ENCODE peak calls at places on chromosomes 3 and 15, in four cellular contexts. I is stomach, B is body of pancreas, Z is GM12878. C is an unnamed sample.

GRCh38 chr15:71329509-71330260 is 214.4 kb downstream of the THSD4 start:
- DNase-seq in B (no peak), I (no peak), Z (no peak), C (no peak)

GRCh38 chr15:79495716-79496115 is 63.6 kb downstream of the MINAR1 start:
- DNase-seq in I (no peak), B (no peak), Z (no peak), C (no peak)

GRCh38 chr3:124627501-124627908 is 102.7 kb upstream of the UMPS start:
- DNase-seq in I (peak; percentile 61), B (peak; percentile 50), Z (no peak), C (peak; percentile 82)

GRCh38 chr15:100764778-100765457 is 114.7 kb upstream of the ALDH1A3 start:
- DNase-seq in I (no peak), B (no peak), Z (no peak), C (no peak)

GRCh38 chr3:196942915-196943277 is 568 bp upstream of the NCBP2 start:
- DNase-seq in B (no peak), Z (no peak), I (no peak), C (no peak)

GRCh38 chr3:69197455-69197854 is 75.1 kb upstream of the LMOD3 start:
- DNase-seq in B (no peak), Z (no peak), I (no peak), C (no peak)

GRCh38 chr3:33115024-33115768 is 1.4 kb downstream of the CRTAP start:
- DNase-seq in Z (no peak), B (peak; percentile 62), I (peak; percentile 51), C (peak; percentile 62)

GRCh38 chr15:33132722-33133345 is 61.7 kb downstream of the FMN1 start:
- DNase-seq in B (peak; percentile 18), I (no peak), Z (no peak), C (peak; percentile 54)

GRCh38 chr15:80042568-80042967 is 16.9 kb upstream of the ZFAND6 start:
- DNase-seq in B (no peak), Z (no peak), I (no peak), C (no peak)

GRCh38 chr3:182259579-182259978 is 533.7 kb upstream of the ATP11B start:
- DNase-seq in I (peak; percentile 29), Z (no peak), B (peak; percentile 33), C (no peak)

GRCh38 chr3:118978393-118978758 is 56.3 kb downstream of the IGSF11 start:
- DNase-seq in I (no peak), Z (no peak), B (no peak), C (no peak)

GRCh38 chr3:48623851-48624547 is 2.4 kb upstream of the TMEM89 start:
- DNase-seq in B (no peak), Z (no peak), I (peak; percentile 69), C (no peak)

GRCh38 chr15:74541494-74542191 is 623 bp downstream of the ARID3B start:
- DNase-seq in Z (peak; percentile 74), I (peak; percentile 30), B (peak; percentile 41), C (peak; percentile 75)

GRCh38 chr3:27532426-27532825 is 48.2 kb upstream of the SLC4A7 start:
- DNase-seq in B (no peak), Z (no peak), I (no peak), C (no peak)

GRCh38 chr3:134650431-134651346 is at the start of gene KY:
- DNase-seq in I (peak; percentile 54), B (peak; percentile 50), Z (no peak), C (peak; percentile 13)

GRCh38 chr3:52301042-52301441 is 13.4 kb downstream of the GLYCTK start:
- DNase-seq in B (no peak), Z (no peak), I (no peak), C (no peak)

GRCh38 chr15:25556136-25556535 is 117.3 kb upstream of the UBE3A start:
- DNase-seq in B (no peak), Z (no peak), I (no peak), C (no peak)

GRCh38 chr15:82058517-82059204 is 12.8 kb upstream of the MEX3B start:
- DNase-seq in I (no peak), B (no peak), Z (no peak), C (no peak)

GRCh38 chr3:160196511-160197104 is 28.6 kb upstream of the C3orf80 start:
- DNase-seq in I (no peak), Z (no peak), B (no peak), C (no peak)

GRCh38 chr3:195003006-195003892 is 267.7 kb downstream of the XXYLT1 start:
- DNase-seq in Z (no peak), I (no peak), B (peak; percentile 31), C (no peak)

GRCh38 chr15:42056934-42057743 is 36.3 kb upstream of the PLA2G4E start:
- DNase-seq in B (peak; percentile 84), Z (no peak), I (peak; percentile 84), C (peak; percentile 61)

GRCh38 chr3:11603628-11604027 is 40.1 kb downstream of the VGLL4 start:
- DNase-seq in B (no peak), Z (no peak), I (no peak), C (no peak)

GRCh38 chr3:27354161-27354560 is 15.0 kb downstream of the NEK10 start:
- DNase-seq in I (no peak), Z (no peak), B (no peak), C (no peak)

GRCh38 chr15:62672268-62672667 is 370.3 kb upstream of the TPM1 start:
- DNase-seq in I (no peak), B (no peak), Z (no peak), C (no peak)

GRCh38 chr3:127171721-127172120 is 21.2 kb upstream of the PRR23E start:
- DNase-seq in I (no peak), Z (no peak), B (no peak), C (no peak)

GRCh38 chr3:132695006-132695405 is 27.2 kb downstream of the NPHP3 start:
- DNase-seq in Z (no peak), B (no peak), I (no peak), C (no peak)

GRCh38 chr15:65310431-65311137 is 6.1 kb downstream of the RNU5B-1 start:
- DNase-seq in B (no peak), I (no peak), Z (no peak), C (no peak)

GRCh38 chr15:79179108-79179561 is 88.6 kb upstream of the RASGRF1 start:
- DNase-seq in I (no peak), Z (no peak), B (no peak), C (peak; percentile 40)

GRCh38 chr15:40277472-40277871 is 5.4 kb downstream of the ANKRD63 start:
- DNase-seq in I (no peak), Z (no peak), B (no peak), C (no peak)

GRCh38 chr15:92595506-92596337 is 59.9 kb downstream of the FAM174B start:
- DNase-seq in B (no peak), I (no peak), Z (no peak), C (no peak)

GRCh38 chr3:50194903-50195500 is 3.6 kb downstream of the GNAT1 start:
- DNase-seq in I (no peak), Z (no peak), B (peak; percentile 53), C (peak; percentile 40)

GRCh38 chr3:143971367-143972154 is at the start of gene DIPK2A:
- DNase-seq in Z (peak; percentile 82), B (peak; percentile 95), I (peak; percentile 95), C (peak; percentile 99)
- TF ChIP-seq POLR2A in Z (peak; percentile 89), B (peak; percentile 95), I (peak; percentile 63), C (peak; percentile 99)

DNA sequence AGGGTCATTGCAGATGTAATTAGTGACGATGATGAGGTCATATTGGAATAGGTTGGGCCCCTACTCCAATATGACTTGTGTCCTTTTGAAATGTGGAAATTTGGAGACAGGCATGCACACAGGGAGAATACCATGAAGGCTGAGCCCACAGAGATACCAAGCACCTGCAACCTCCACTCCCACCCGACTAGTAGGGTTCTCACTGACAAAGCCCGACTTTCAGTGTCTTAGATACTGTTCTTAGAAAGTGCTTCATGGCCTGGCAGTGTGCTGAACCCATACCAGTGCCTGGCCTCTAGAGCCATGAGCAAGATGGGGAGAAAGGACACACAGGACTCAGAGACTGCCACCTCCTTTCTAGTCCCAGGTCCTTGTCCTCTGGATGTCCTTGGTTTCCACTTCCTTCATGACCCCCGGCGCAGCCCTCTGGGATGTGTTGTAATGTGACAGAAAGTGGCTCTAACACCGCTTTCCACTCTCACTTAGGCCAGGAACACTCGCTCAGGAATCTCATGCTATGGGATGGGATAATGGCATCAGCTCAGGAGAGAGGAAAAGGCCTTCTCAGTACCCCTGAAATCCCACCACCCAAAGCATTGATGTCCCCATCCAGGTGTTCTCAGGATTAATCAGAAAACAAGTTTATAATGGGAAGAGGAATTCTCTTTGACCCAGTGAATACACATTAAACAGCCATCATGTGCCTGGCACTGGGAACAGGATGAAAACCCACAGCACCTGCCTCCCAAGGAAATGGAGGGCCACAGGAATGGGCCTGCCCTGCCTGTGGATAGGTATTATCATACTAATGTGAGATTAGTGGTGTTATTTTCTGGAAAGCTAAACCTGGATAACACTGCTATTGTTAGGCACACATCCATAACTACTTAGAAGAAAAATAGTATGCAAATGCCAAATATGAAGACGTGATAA is 59.9 kb downstream of the RPL39L start:
- DNase-seq in I (no peak), Z (no peak), B (no peak), C (no peak)
- TF ChIP-seq POLR2A in I (no peak), Z (peak; percentile 62), B (no peak), C (no peak)

DNA sequence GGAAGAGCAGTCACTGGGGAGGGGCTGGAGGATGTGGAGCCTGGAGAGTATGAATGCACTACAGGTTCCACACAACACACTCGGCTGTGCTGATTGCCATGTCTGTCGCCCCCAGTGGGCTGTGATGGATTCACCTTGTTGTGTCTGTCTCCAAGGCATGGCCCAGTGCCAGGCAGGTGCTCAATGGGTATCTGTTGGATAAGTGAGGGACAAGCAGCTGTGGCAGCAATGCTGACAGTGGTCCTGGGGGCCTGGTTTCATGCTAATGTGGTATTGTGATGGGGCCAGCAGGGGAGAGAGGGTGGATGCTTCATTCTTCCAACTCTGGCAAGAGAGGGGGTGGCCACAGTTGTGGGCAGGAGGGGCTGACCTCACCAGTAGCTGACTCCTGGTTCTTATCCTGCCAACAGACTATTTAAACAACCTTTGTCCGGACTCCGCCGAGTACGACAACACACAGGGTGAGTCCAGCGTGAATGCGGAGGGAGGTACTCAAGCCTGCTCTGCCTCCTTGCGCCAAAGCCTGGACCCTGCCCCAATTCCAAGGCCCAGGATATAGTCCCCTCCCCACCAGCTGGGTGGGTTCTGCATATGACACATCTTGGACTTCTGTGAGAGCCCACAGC is 47.3 kb upstream of the NR2C2 start:
- DNase-seq in Z (no peak), B (no peak), I (peak; percentile 66), C (no peak)
- TF ChIP-seq POLR2A in Z (no peak), B (no peak), I (no peak), C (no peak)

GRCh38 chr15:44195151-44195740 is at the start of gene FRMD5:
- DNase-seq in Z (peak; percentile 74), B (peak; percentile 90), I (peak; percentile 91), C (peak; percentile 58)
- TF ChIP-seq POLR2A in Z (peak; percentile 47), B (no peak), I (peak; percentile 29), C (no peak)

GRCh38 chr15:30788595-30788994 is 115.1 kb upstream of the FAN1 start:
- DNase-seq in Z (no peak), B (no peak), I (no peak), C (no peak)

GRCh38 chr15:30794388-30794787 is 109.3 kb upstream of the FAN1 start:
- DNase-seq in Z (no peak), I (no peak), B (no peak), C (no peak)

GRCh38 chr15:30791239-30791638 is 112.5 kb upstream of the FAN1 start:
- DNase-seq in B (peak; percentile 15), Z (no peak), I (no peak), C (peak; percentile 44)

DNA sequence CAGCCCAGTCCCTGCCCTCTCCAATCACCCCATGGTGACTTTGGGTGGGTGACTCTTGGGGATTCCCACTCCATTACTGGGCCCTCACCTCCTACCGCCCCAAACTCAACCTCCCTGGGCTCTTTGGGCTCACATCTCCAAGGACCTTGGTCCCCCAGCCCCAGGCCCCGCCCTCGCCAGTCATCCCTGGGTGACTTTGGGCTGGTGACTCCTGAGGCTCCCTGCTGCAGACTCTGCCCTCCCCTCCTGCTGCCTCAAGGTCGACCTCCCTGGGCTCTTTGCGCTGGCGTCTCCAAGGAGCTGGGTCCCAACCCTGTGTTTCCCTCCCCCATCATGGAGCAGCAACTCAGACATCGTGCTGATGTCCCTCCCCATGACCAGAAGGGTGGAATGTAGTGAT is 111.9 kb upstream of the FAN1 start:
- DNase-seq in Z (no peak), I (no peak), B (no peak), C (no peak)
- TF ChIP-seq POLR2A in Z (no peak), I (no peak), B (no peak), C (no peak)

C was measured in erythroblast.